ENCODE peak calls at places on chromosomes 16 and 17, in five cellular contexts. One of them, this sample, is unnamed.

GRCh38 chr17:50076591-50077235 is 18.4 kb upstream of the PDK2 start:
- DNase-seq in IMR-90: no peak
- DNase-seq in fibroblast of lung: no peak
- DNase-seq in brain microvascular endothelial cell: no peak
- DNase-seq in CD4-positive, alpha-beta T cell: no peak
- DNase-seq in this sample: no peak

GRCh38 chr17:68101992-68102758 is 66.6 kb downstream of the KPNA2 start:
- DNase-seq in IMR-90: no peak
- DNase-seq in brain microvascular endothelial cell: peak; percentile 6
- DNase-seq in CD4-positive, alpha-beta T cell: peak; percentile 37
- DNase-seq in fibroblast of lung: no peak
- DNase-seq in this sample: no peak

GRCh38 chr17:54948380-54948779 is 20.1 kb downstream of the COX11 start:
- DNase-seq in IMR-90: peak; percentile 98
- DNase-seq in CD4-positive, alpha-beta T cell: no peak
- DNase-seq in brain microvascular endothelial cell: peak; percentile 96
- DNase-seq in fibroblast of lung: peak; percentile 93
- DNase-seq in this sample: peak; percentile 86

GRCh38 chr16:86789621-86790051 is 211.3 kb downstream of the FOXL1 start:
- DNase-seq in brain microvascular endothelial cell: peak; percentile 51
- DNase-seq in CD4-positive, alpha-beta T cell: no peak
- DNase-seq in fibroblast of lung: no peak
- DNase-seq in IMR-90: peak; percentile 43
- DNase-seq in this sample: no peak

GRCh38 chr17:42325026-42325425 is 36.7 kb downstream of the STAT5A start:
- DNase-seq in CD4-positive, alpha-beta T cell: no peak
- DNase-seq in brain microvascular endothelial cell: peak; percentile 64
- DNase-seq in IMR-90: peak; percentile 88
- DNase-seq in fibroblast of lung: peak; percentile 43
- DNase-seq in this sample: peak; percentile 92

GRCh38 chr16:3259097-3259496 is 2.7 kb upstream of the MEFV start:
- DNase-seq in IMR-90: no peak
- DNase-seq in CD4-positive, alpha-beta T cell: no peak
- DNase-seq in brain microvascular endothelial cell: no peak
- DNase-seq in fibroblast of lung: no peak
- DNase-seq in this sample: no peak

GRCh38 chr17:50155115-50155819 is 4.8 kb upstream of the PPP1R9B start:
- DNase-seq in brain microvascular endothelial cell: no peak
- DNase-seq in fibroblast of lung: peak; percentile 77
- DNase-seq in CD4-positive, alpha-beta T cell: no peak
- DNase-seq in IMR-90: peak; percentile 63
- DNase-seq in this sample: no peak

GRCh38 chr16:4123617-4124300 is 7.5 kb upstream of the ADCY9 start:
- DNase-seq in CD4-positive, alpha-beta T cell: no peak
- DNase-seq in IMR-90: peak; percentile 79
- DNase-seq in fibroblast of lung: peak; percentile 51
- DNase-seq in brain microvascular endothelial cell: peak; percentile 61
- DNase-seq in this sample: no peak

GRCh38 chr16:31113420-31114124 is 3.9 kb upstream of the KAT8 start:
- DNase-seq in CD4-positive, alpha-beta T cell: no peak
- DNase-seq in IMR-90: no peak
- DNase-seq in fibroblast of lung: no peak
- DNase-seq in brain microvascular endothelial cell: no peak
- DNase-seq in this sample: no peak

GRCh38 chr16:21226749-21227148 is 6.8 kb upstream of the ANKS4B start:
- DNase-seq in CD4-positive, alpha-beta T cell: no peak
- DNase-seq in IMR-90: no peak
- DNase-seq in brain microvascular endothelial cell: no peak
- DNase-seq in fibroblast of lung: no peak
- DNase-seq in this sample: no peak

GRCh38 chr17:80502578-80502877 is 26.1 kb upstream of the NPTX1 start:
- DNase-seq in IMR-90: no peak
- DNase-seq in fibroblast of lung: no peak
- DNase-seq in brain microvascular endothelial cell: no peak
- DNase-seq in CD4-positive, alpha-beta T cell: no peak
- DNase-seq in this sample: no peak

GRCh38 chr17:32161029-32161428 is 18.7 kb downstream of the RHOT1 start:
- DNase-seq in CD4-positive, alpha-beta T cell: no peak
- DNase-seq in IMR-90: no peak
- DNase-seq in brain microvascular endothelial cell: peak; percentile 88
- DNase-seq in fibroblast of lung: no peak
- DNase-seq in this sample: no peak

GRCh38 chr17:64017381-64017980 is 3.0 kb downstream of the ICAM2 start:
- DNase-seq in brain microvascular endothelial cell: no peak
- DNase-seq in fibroblast of lung: no peak
- DNase-seq in IMR-90: no peak
- DNase-seq in CD4-positive, alpha-beta T cell: no peak
- DNase-seq in this sample: no peak

GRCh38 chr16:3876695-3877094 is 3.8 kb downstream of the CREBBP start:
- DNase-seq in IMR-90: peak; percentile 63
- DNase-seq in fibroblast of lung: peak; percentile 39
- DNase-seq in brain microvascular endothelial cell: no peak
- DNase-seq in CD4-positive, alpha-beta T cell: no peak
- DNase-seq in this sample: no peak

GRCh38 chr16:85522842-85523601 is 90.1 kb upstream of the GSE1 start:
- DNase-seq in CD4-positive, alpha-beta T cell: no peak
- DNase-seq in IMR-90: peak; percentile 24
- DNase-seq in fibroblast of lung: peak; percentile 56
- DNase-seq in brain microvascular endothelial cell: no peak
- DNase-seq in this sample: no peak

GRCh38 chr16:87060026-87060986 is 256.9 kb downstream of the C16orf95 start:
- DNase-seq in brain microvascular endothelial cell: peak; percentile 53
- DNase-seq in fibroblast of lung: peak; percentile 83
- DNase-seq in IMR-90: peak; percentile 73
- DNase-seq in CD4-positive, alpha-beta T cell: no peak
- DNase-seq in this sample: no peak

GRCh38 chr16:84158455-84158854 is 13.3 kb downstream of the DNAAF1 start:
- DNase-seq in CD4-positive, alpha-beta T cell: no peak
- DNase-seq in brain microvascular endothelial cell: no peak
- DNase-seq in IMR-90: no peak
- DNase-seq in fibroblast of lung: no peak
- DNase-seq in this sample: no peak

GRCh38 chr16:84156342-84156784 is 11.3 kb downstream of the DNAAF1 start:
- DNase-seq in CD4-positive, alpha-beta T cell: no peak
- DNase-seq in brain microvascular endothelial cell: no peak
- DNase-seq in fibroblast of lung: peak; percentile 32
- DNase-seq in IMR-90: no peak
- DNase-seq in this sample: peak; percentile 72

GRCh38 chr16:84159800-84160199 is 14.7 kb downstream of the DNAAF1 start:
- DNase-seq in IMR-90: no peak
- DNase-seq in CD4-positive, alpha-beta T cell: no peak
- DNase-seq in fibroblast of lung: no peak
- DNase-seq in brain microvascular endothelial cell: no peak
- DNase-seq in this sample: no peak

GRCh38 chr16:84159006-84159405 is 13.9 kb downstream of the DNAAF1 start:
- DNase-seq in brain microvascular endothelial cell: no peak
- DNase-seq in IMR-90: no peak
- DNase-seq in fibroblast of lung: no peak
- DNase-seq in CD4-positive, alpha-beta T cell: no peak
- DNase-seq in this sample: no peak

DNA sequence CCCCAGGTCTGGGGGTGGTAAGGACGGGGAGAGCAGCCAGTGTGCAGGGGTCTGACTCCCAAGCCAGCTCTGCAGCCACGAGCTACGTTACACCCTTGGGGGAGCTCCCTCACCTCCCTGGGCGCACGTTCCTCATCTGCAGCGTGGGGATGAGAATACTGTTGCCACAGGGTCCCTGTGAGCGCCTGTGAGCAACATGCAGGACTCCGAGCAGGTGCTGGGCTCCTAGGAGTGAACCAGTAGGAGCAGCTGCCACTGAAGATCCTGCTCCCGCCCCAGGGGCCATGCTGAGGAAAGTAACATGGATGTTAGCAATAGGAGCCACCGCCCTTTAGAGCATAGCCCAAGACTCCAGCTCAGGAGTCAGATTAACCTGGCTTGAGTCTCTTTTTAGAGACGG is 15.9 kb downstream of the DNAAF1 start:
- DNase-seq in brain microvascular endothelial cell: no peak
- DNase-seq in IMR-90: no peak
- DNase-seq in fibroblast of lung: no peak
- DNase-seq in CD4-positive, alpha-beta T cell: no peak
- DNase-seq in this sample: no peak
- H3K27me3 ChIP-seq in brain microvascular endothelial cell: peaks cover 20% of the 10 kb centered on the region
- H3K27me3 ChIP-seq in IMR-90: peaks cover 46% of the 10 kb centered on the region
- H3K27me3 ChIP-seq in fibroblast of lung: peaks cover 23% of the 10 kb centered on the region
- H3K27me3 ChIP-seq in CD4-positive, alpha-beta T cell: peaks cover 10% of the 10 kb centered on the region
- H3K27me3 ChIP-seq in this sample: peaks cover 5% of the 10 kb centered on the region

DNA sequence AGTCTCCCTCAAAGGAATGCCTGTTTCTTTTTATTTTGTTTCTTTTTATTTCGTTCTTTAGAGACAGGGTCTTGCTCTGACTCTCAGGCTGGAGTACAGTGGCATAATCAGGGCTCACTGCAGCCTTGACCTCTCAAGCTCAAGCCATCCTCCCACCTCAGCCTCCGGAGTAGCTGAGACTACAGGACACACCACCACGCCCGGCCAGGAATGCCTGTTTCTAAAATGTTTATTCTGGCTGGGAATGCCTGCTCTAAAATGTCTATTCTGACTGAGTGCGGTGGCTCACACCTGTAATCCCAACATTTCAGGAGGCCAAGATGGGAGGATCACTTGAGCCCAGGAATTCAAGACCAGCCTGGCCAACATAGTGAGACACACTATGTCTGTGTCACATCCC is 2.5 kb upstream of the MMP28 start:
- DNase-seq in IMR-90: no peak
- DNase-seq in fibroblast of lung: no peak
- DNase-seq in brain microvascular endothelial cell: no peak
- DNase-seq in CD4-positive, alpha-beta T cell: no peak
- DNase-seq in this sample: no peak
- TF ChIP-seq CTCF in IMR-90: no peak
- TF ChIP-seq CTCF in fibroblast of lung: no peak
- TF ChIP-seq CTCF in brain microvascular endothelial cell: no peak
- TF ChIP-seq CTCF in CD4-positive, alpha-beta T cell: no peak
- TF ChIP-seq CTCF in this sample: no peak

DNA sequence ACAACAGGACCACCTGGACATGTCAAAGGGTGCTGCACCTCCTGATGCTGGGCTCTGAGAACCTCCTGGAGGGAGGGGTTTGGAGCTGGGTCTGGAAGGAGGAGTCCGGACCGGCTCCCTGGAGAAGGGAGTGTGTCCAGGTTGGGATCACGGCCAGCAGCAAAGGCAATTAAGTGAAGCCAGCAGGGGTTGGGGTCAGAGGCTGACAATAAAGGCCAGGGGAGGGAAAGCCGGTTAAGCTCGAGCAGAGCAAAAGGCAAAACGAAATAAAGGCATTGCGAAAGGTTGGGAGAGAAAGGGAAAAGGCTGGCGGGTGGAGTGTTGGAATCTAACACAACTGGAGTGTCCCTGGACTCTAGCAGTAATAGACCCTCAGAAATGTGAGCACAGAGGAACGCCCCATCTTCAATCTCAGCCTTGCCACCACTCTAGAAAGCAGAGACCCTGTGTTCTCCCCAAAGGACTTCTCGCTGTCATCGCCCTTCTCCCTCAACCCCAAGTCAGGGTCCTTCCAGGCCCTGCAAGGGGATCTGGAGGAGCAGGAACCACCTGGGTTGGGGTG is 905 bp upstream of the CACNG4 start:
- DNase-seq in IMR-90: no peak
- DNase-seq in CD4-positive, alpha-beta T cell: no peak
- DNase-seq in fibroblast of lung: no peak
- DNase-seq in brain microvascular endothelial cell: no peak
- DNase-seq in this sample: no peak
- H3K27me3 ChIP-seq in IMR-90: peaks cover 69% of the 10 kb centered on the region
- H3K27me3 ChIP-seq in CD4-positive, alpha-beta T cell: peaks cover 50% of the 10 kb centered on the region
- H3K27me3 ChIP-seq in fibroblast of lung: peaks cover 63% of the 10 kb centered on the region
- H3K27me3 ChIP-seq in brain microvascular endothelial cell: peaks cover 64% of the 10 kb centered on the region
- H3K27me3 ChIP-seq in this sample: peaks cover 42% of the 10 kb centered on the region

DNA sequence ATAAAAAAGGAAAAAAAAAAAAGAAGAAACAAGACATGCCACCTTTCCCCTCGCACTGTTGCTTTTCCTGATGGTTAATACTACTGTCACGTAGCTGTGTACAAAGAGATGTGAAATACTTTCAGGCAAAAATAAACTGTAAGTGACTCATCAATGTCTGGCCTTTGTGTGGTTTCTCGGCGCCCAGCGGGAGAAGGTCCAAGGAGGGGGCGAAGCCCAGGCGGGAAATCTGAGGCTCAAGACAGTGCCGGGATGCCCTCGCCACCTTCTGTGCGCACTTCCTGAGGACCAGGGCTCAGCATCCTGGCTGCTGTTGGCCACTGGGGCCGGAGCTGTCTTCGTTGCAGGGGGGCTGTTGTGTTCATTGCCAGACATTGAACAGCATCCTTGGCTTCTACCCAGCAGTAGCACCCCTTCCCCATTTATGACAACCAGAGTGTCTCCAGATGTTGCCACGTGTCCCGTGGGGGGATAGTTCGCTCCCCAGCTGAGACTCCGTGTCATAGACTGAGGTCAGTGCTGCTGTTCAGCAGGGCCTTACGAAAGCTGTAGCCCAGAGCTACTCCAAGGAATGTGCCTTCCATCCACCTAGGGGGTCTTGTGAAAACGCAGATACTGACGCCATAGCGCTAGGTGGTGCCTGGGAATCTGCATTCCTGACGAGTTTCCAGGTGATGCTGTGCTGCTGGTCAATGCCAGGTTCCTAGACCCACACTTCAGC is 67.3 kb upstream of the PLCG2 start:
- DNase-seq in CD4-positive, alpha-beta T cell: no peak
- DNase-seq in IMR-90: peak; percentile 92
- DNase-seq in brain microvascular endothelial cell: peak; percentile 93
- DNase-seq in fibroblast of lung: peak; percentile 88
- DNase-seq in this sample: peak; percentile 86
- TF ChIP-seq CTCF in CD4-positive, alpha-beta T cell: no peak
- TF ChIP-seq CTCF in IMR-90: no peak
- TF ChIP-seq CTCF in brain microvascular endothelial cell: no peak
- TF ChIP-seq CTCF in fibroblast of lung: no peak
- TF ChIP-seq CTCF in this sample: no peak

GRCh38 chr16:8620535-8620934 is 963 bp upstream of the METTL22 start:
- DNase-seq in CD4-positive, alpha-beta T cell: no peak
- DNase-seq in fibroblast of lung: no peak
- DNase-seq in brain microvascular endothelial cell: no peak
- DNase-seq in IMR-90: peak; percentile 11
- DNase-seq in this sample: peak; percentile 91
- H3K27me3 ChIP-seq in CD4-positive, alpha-beta T cell: no peaks in the 10 kb centered on the region
- H3K27me3 ChIP-seq in fibroblast of lung: no peaks in the 10 kb centered on the region
- H3K27me3 ChIP-seq in brain microvascular endothelial cell: no peaks in the 10 kb centered on the region
- H3K27me3 ChIP-seq in IMR-90: peaks cover 4% of the 10 kb centered on the region
- H3K27me3 ChIP-seq in this sample: no peaks in the 10 kb centered on the region